ENCODE peak calls at places on chromosomes 12 and 14, in eight cellular contexts. G is HL-60, Y is right lobe of liver, K is Caco-2, A is psoas muscle, D is A549, N is AG10803, L is endothelial cell of umbilical vein. H is an unnamed sample.

GRCh38 chr12:116015525-116015924 is 262.0 kb downstream of the MED13L start:
- DNase-seq in K (no peak), Y (no peak), A (no peak), D (peak; percentile 23), G (no peak), L (peak; percentile 64), N (peak; percentile 63), H (no peak)

GRCh38 chr12:51686727-51687126 is 95.7 kb downstream of the SCN8A start:
- DNase-seq in D (no peak), G (no peak), N (peak; percentile 65), L (peak; percentile 71), K (no peak), A (no peak), Y (no peak), H (no peak)

GRCh38 chr14:49598182-49598478 is 610 bp upstream of the LRR1 start:
- DNase-seq in L (no peak), G (no peak), A (peak; percentile 30), D (peak; percentile 23), Y (peak; percentile 65), K (no peak), N (no peak), H (no peak)

GRCh38 chr12:4228122-4228580 is 45.4 kb upstream of the CCND2 start:
- DNase-seq in K (no peak), N (no peak), G (no peak), Y (no peak), A (no peak), D (no peak), L (no peak), H (no peak)

GRCh38 chr14:24310666-24311604 is at the start of gene LTB4R:
- DNase-seq in A (peak; percentile 79), L (peak; percentile 88), G (peak; percentile 61), Y (peak; percentile 92), D (no peak), N (peak; percentile 71), K (no peak), H (peak; percentile 45)

GRCh38 chr14:105251920-105252319 is 3.6 kb downstream of the BTBD6 start:
- DNase-seq in G (no peak), Y (no peak), D (no peak), A (no peak), L (no peak), N (no peak), K (no peak), H (no peak)

GRCh38 chr14:51616724-51617409 is 34.8 kb upstream of the FRMD6 start:
- DNase-seq in G (no peak), K (no peak), D (peak; percentile 15), N (peak; percentile 95), Y (no peak), L (peak; percentile 97), A (no peak), H (peak; percentile 93)

GRCh38 chr12:58554522-58555157 is 365.7 kb downstream of the LRIG3 start:
- DNase-seq in A (no peak), Y (no peak), G (no peak), N (no peak), D (no peak), K (no peak), L (no peak), H (no peak)

GRCh38 chr14:48251290-48251689 is 575.9 kb upstream of the MDGA2 start:
- DNase-seq in N (no peak), K (no peak), Y (no peak), G (no peak), D (no peak), A (no peak), L (no peak), H (no peak)

DNA sequence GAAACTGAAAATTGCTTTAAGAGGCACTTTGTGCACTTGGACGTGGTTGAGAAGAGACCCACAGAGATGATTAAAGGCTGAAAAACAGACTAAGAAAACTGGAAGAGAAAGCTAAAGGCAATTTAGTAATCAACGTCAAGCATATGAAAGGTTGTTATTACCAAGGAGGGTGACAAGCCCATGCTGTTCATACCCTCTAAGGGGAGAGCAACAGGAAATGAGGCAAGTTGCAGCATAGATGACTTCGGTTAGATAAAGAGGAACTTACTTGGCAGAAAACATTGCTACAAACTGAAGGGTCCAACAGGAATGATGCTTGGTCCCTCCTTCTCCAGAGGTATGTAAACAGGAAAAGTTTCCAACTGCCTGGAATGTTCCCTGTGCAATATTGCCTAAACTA is 107.8 kb downstream of the DUSP6 start:
- DNase-seq in A (no peak), Y (no peak), D (no peak), N (peak; percentile 73), K (no peak), G (no peak), L (peak; percentile 68), H (no peak)
- H3K4me3 ChIP-seq in A (no peak overlapping the region), Y (no peak overlapping the region), D (no peak overlapping the region), N (no peak overlapping the region), K (no peak overlapping the region), G (no peak overlapping the region), L (no peak overlapping the region), H (no peak overlapping the region)

GRCh38 chr12:26134540-26134939 is 9.7 kb upstream of the BHLHE41 start:
- DNase-seq in K (no peak), A (no peak), N (no peak), L (no peak), D (no peak), Y (no peak), G (no peak), H (no peak)

GRCh38 chr12:26135571-26135970 is 10.7 kb upstream of the BHLHE41 start:
- DNase-seq in Y (no peak), L (no peak), G (no peak), K (no peak), A (no peak), N (no peak), D (no peak), H (no peak)

GRCh38 chr12:26136688-26137087 is 11.9 kb upstream of the BHLHE41 start:
- DNase-seq in A (no peak), D (no peak), G (no peak), Y (no peak), K (no peak), L (no peak), N (no peak), H (no peak)

GRCh38 chr12:26135010-26135420 is 10.2 kb upstream of the BHLHE41 start:
- DNase-seq in L (no peak), G (no peak), A (no peak), Y (no peak), K (no peak), D (no peak), N (no peak), H (peak; percentile 68)

DNA sequence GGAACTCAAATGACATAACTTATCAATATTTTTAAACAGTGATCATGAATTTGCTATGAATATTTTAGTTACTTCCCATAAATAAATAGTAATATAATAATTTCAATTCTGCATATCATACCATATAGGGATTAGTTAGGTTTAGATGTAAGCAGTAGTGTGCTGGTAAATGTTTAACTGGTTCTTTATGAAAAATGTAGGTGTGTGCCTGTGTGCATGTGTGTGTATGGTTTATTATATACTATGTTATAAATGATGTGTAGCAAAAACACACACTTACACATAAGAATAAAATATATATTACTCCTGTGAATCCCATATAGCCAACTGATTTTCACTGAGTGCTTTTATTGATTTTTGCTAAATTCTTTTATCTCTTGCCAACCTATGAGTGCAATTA is 14.0 kb upstream of the BHLHE41 start:
- DNase-seq in A (no peak), N (no peak), K (no peak), D (no peak), Y (no peak), G (no peak), L (no peak), H (no peak)
- H3K4me3 ChIP-seq in A (no peak overlapping the region), N (no peak overlapping the region), K (no peak overlapping the region), D (no peak overlapping the region), Y (no peak overlapping the region), G (no peak overlapping the region), L (no peak overlapping the region), H (no peak overlapping the region)

GRCh38 chr14:25904446-25904845 is 693.4 kb downstream of the NOVA1 start:
- DNase-seq in D (no peak), A (no peak), L (no peak), G (no peak), N (no peak), Y (no peak), K (no peak), H (no peak)

GRCh38 chr14:25911831-25912230 is 686.0 kb downstream of the NOVA1 start:
- DNase-seq in Y (no peak), L (no peak), K (no peak), N (no peak), G (no peak), D (no peak), A (no peak), H (no peak)

GRCh38 chr14:25909361-25909760 is 688.5 kb downstream of the NOVA1 start:
- DNase-seq in N (no peak), K (no peak), A (no peak), Y (no peak), D (no peak), G (peak; percentile 5), L (no peak), H (no peak)

DNA sequence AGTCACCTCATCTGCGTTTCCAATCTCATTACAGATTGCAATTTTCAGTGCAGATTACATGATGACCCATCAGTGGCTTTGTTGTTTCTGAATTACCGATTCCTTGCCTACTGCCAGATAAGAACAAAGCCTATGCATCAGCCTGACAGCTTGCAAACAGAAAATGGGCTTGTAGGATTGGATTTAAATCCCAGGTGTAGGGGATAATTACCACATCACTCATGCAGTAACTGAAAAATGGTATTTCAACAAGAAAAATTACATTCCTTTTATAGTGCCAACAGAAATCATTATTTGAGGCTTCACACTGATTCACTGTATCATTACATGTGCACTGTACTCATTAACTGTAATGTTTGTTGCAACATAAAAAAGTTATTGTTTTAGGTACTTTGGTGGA is 689.1 kb downstream of the NOVA1 start:
- DNase-seq in G (no peak), L (no peak), A (no peak), N (no peak), K (no peak), Y (no peak), D (no peak), H (no peak)
- H3K4me3 ChIP-seq in G (no peak overlapping the region), L (no peak overlapping the region), A (no peak overlapping the region), N (no peak overlapping the region), K (no peak overlapping the region), Y (no peak overlapping the region), D (no peak overlapping the region), H (no peak overlapping the region)

GRCh38 chr12:114405449-114406271 is at the start of gene TBX5:
- DNase-seq in D (no peak), A (no peak), L (no peak), K (no peak), Y (no peak), G (no peak), N (peak; percentile 69), H (no peak)
- H3K4me3 ChIP-seq in D (peak within 1 kb of the TSS; percentile 28), A (no peak within 1 kb of the TSS), L (no peak within 1 kb of the TSS), K (no peak within 1 kb of the TSS), Y (no peak within 1 kb of the TSS), G (no peak within 1 kb of the TSS), N (peak within 1 kb of the TSS; percentile 74), H (no peak within 1 kb of the TSS)

H was measured in retinal pigment epithelial cell.